ENCODE peak calls at places on chromosomes 12 and 14, in ten cellular contexts. I is NCI-H1105; P is fibroblast of the conjunctiva; Y is ovary; Q is activated T-helper 1 cell treated with Interleukin-2 at 50 U/mL for 16 hours; H is RKO; F is NCI-H2081; J is A549; K is hypothalamus; C is activated CD4-positive, CD25-positive, alpha-beta regulatory T cell. G is an unnamed sample.

GRCh38 chr14:92458136-92458958 is 55.2 kb upstream of the RIN3 start:
- DNase-seq in Q (no peak), P (no peak), K (no peak), Y (no peak), J (no peak), H (no peak), I (no peak), F (no peak), C (no peak), G (no peak)

GRCh38 chr12:127328867-127329266 is 938.1 kb upstream of the TMEM132C start:
- DNase-seq in K (no peak), I (no peak), J (no peak), Q (no peak), H (no peak), C (no peak), F (no peak), Y (no peak), P (no peak), G (no peak)

GRCh38 chr12:106205208-106206069 is 42.4 kb downstream of the CKAP4 start:
- DNase-seq in P (no peak), F (peak; percentile 8), Y (no peak), H (no peak), J (no peak), Q (no peak), I (peak; percentile 31), C (no peak), K (no peak), G (peak; percentile 49)

GRCh38 chr12:121365416-121366062 is 13.3 kb upstream of the ANAPC5 start:
- DNase-seq in Q (no peak), Y (no peak), H (no peak), C (no peak), J (no peak), F (no peak), I (no peak), P (no peak), K (no peak), G (no peak)

GRCh38 chr12:97142737-97143450 is 235.8 kb downstream of the NEDD1 start:
- DNase-seq in K (no peak), I (no peak), F (no peak), H (no peak), Q (no peak), P (no peak), C (no peak), J (no peak), Y (no peak), G (peak; percentile 19)

GRCh38 chr14:71730471-71730870 is 201.8 kb upstream of the RGS6 start:
- DNase-seq in Y (no peak), I (no peak), P (no peak), H (peak; percentile 7), C (no peak), Q (no peak), F (no peak), K (no peak), J (no peak), G (no peak)

GRCh38 chr14:73014105-73014504 is 12.8 kb downstream of the ZFYVE1 start:
- DNase-seq in C (no peak), H (no peak), Y (no peak), P (no peak), K (no peak), J (no peak), I (no peak), F (no peak), Q (no peak), G (no peak)

GRCh38 chr14:49959822-49960408 is 67.0 kb downstream of the ARF6 start:
- DNase-seq in H (no peak), C (no peak), K (no peak), I (peak; percentile 76), Q (no peak), F (peak; percentile 88), J (no peak), P (no peak), Y (no peak), G (no peak)

GRCh38 chr12:100860611-100861010 is 66.0 kb downstream of the ANO4 start:
- DNase-seq in Y (no peak), F (no peak), I (no peak), J (no peak), Q (no peak), C (no peak), K (no peak), H (no peak), P (no peak), G (no peak)

G was measured in left cardiac atrium.